ENCODE peak calls at places on chromosomes 7 and 10, in five cellular contexts. Y is body of pancreas, S is endodermal cell, K is upper lobe of left lung, L is AG04450. P is an unnamed sample.
A peak's percentile ranks its signal among the peaks of the same experiment; 100 is the strongest.

GRCh38 chr7:106061301-106061979 is 50.7 kb downstream of the SYPL1 start:
- DNase-seq in Y (no peak), S (peak; percentile 18), K (no peak), L (no peak), P (no peak)

GRCh38 chr10:112307631-112308502 is 24.7 kb downstream of the TECTB start:
- DNase-seq in Y (peak; percentile 53), S (peak; percentile 89), K (peak; percentile 55), L (peak; percentile 10), P (no peak)

GRCh38 chr10:70714961-70715360 is 42.7 kb downstream of the ADAMTS14 start:
- DNase-seq in Y (no peak), S (no peak), K (no peak), L (no peak), P (no peak)

GRCh38 chr7:159027091-159027802 is 117.4 kb downstream of the VIPR2 start:
- DNase-seq in Y (no peak), S (peak; percentile 54), K (no peak), L (no peak), P (peak; percentile 21)

GRCh38 chr7:151632750-151633515 is 113.2 kb upstream of the RHEB start:
- DNase-seq in Y (peak; percentile 46), S (peak; percentile 81), K (peak; percentile 73), L (no peak), P (no peak)

GRCh38 chr7:39509441-39509840 is 56.8 kb upstream of the YAE1 start:
- DNase-seq in Y (no peak), S (no peak), K (no peak), L (no peak), P (no peak)

GRCh38 chr10:61262486-61263261 is 190.5 kb downstream of the TMEM26 start:
- DNase-seq in Y (no peak), S (no peak), K (no peak), L (peak; percentile 63), P (no peak)

GRCh38 chr10:10007972-10008371 is 1009.7 kb upstream of the CELF2 start:
- DNase-seq in Y (no peak), S (peak; percentile 45), K (no peak), L (no peak), P (no peak)

GRCh38 chr7:135645296-135645904 is 16.9 kb upstream of the STMP1 start:
- DNase-seq in Y (no peak), S (no peak), K (no peak), L (no peak), P (peak; percentile 23)

GRCh38 chr10:24790599-24790998 is 66.9 kb upstream of the ARHGAP21 start:
- DNase-seq in Y (no peak), S (no peak), K (no peak), L (no peak), P (no peak)

GRCh38 chr10:83075395-83076072 is 1063.8 kb upstream of the GHITM start:
- DNase-seq in Y (no peak), S (no peak), K (no peak), L (no peak), P (no peak)

GRCh38 chr7:29463504-29464158 is 100.0 kb upstream of the PRR15 start:
- DNase-seq in Y (no peak), S (no peak), K (no peak), L (no peak), P (no peak)

GRCh38 chr7:29461996-29462395 is 101.6 kb upstream of the PRR15 start:
- DNase-seq in Y (no peak), S (no peak), K (no peak), L (no peak), P (no peak)

GRCh38 chr7:29467193-29467592 is 96.4 kb upstream of the PRR15 start:
- DNase-seq in Y (no peak), S (no peak), K (no peak), L (no peak), P (no peak)

GRCh38 chr7:29468196-29468595 is 95.4 kb upstream of the PRR15 start:
- DNase-seq in Y (no peak), S (no peak), K (no peak), L (no peak), P (no peak)

DNA sequence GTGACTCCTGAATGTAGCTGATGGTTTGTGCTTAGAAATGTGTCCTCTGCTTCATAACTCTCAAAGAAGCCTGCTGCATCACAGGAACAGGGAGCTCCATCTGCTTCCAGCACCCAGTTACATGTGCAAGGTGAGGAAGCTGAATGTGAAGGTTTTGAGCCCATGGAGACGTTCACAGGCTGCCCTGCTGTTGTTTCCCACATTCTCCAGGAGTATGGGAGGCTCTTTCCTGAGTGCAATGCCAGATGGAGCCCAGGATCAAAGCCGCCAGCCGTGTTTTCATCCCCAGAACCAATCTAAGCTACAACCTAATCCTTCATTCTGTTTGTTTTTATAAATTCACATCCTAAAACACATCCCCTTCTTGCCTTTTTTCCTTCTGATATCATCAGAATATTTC is 98.9 kb upstream of the PRR15 start:
- DNase-seq in Y (no peak), S (no peak), K (no peak), L (no peak), P (no peak)
- H3K27ac ChIP-seq in Y (no peak overlapping the region), S (no peak overlapping the region), K (no peak overlapping the region), L (no peak overlapping the region), P (no peak overlapping the region)

DNA sequence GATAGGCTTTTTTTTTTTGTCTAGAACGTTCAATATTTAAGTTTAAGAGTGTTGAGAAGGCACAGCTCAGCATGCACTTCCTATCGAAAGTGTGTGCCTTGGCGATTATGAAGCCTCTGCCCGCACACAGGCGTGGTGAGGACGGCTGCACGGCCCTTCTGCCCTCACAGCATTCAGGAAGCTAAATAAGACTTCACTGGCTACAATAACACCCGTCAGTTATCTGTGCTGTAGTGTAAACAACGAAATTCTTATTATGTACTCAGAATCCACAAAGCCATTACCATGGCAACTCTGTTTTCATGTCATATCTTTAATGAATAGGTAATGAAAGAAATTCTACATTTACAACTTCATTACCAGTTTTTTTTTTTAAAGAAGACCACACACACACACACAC is 254.6 kb upstream of the CTBP2 start:
- DNase-seq in Y (no peak), S (no peak), K (no peak), L (no peak), P (peak; percentile 51)
- H3K4me3 ChIP-seq in Y (no peak overlapping the region), S (no peak overlapping the region), K (no peak overlapping the region), L (no peak overlapping the region), P (no peak overlapping the region)

GRCh38 chr7:138228119-138228518 is 151.9 kb downstream of the AKR1D1 start:
- DNase-seq in Y (no peak), S (no peak), K (no peak), L (no peak), P (no peak)

GRCh38 chr7:138226001-138226476 is 149.8 kb downstream of the AKR1D1 start:
- DNase-seq in Y (no peak), S (no peak), K (peak; percentile 22), L (no peak), P (no peak)

GRCh38 chr7:138228764-138229163 is 152.5 kb downstream of the AKR1D1 start:
- DNase-seq in Y (no peak), S (no peak), K (no peak), L (no peak), P (no peak)

GRCh38 chr7:138226851-138227250 is 150.6 kb downstream of the AKR1D1 start:
- DNase-seq in Y (no peak), S (no peak), K (no peak), L (no peak), P (no peak)

DNA sequence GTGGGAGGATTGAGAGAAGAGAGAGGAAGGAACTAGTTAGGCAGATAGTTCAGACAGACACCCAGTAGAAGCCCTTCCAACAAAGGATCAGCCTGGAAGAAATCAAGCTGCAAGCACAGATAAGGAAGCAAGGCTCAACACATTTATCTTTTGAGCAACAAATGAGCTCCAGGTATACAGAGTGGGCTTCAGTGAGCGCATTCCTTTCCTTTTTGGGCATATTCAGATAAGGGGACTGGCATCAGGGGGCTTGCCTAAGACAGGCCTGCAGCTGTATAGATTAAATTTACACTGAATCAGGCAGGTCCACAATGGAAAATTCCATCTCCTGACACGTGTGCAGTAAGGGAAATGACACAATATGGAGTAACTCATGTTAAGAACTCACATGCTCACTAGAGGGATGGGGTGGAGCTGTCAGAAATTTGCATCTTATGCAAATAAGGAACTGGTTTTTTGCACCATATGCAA is 147.2 kb downstream of the AKR1D1 start:
- DNase-seq in Y (no peak), S (no peak), K (no peak), L (no peak), P (no peak)
- H3K9me3 ChIP-seq in Y (no peaks in the 10 kb centered on the region), S (peaks cover 74% of the 10 kb centered on the region), K (peaks cover 12% of the 10 kb centered on the region), L (peaks cover 22% of the 10 kb centered on the region), P (peaks cover 2% of the 10 kb centered on the region)

DNA sequence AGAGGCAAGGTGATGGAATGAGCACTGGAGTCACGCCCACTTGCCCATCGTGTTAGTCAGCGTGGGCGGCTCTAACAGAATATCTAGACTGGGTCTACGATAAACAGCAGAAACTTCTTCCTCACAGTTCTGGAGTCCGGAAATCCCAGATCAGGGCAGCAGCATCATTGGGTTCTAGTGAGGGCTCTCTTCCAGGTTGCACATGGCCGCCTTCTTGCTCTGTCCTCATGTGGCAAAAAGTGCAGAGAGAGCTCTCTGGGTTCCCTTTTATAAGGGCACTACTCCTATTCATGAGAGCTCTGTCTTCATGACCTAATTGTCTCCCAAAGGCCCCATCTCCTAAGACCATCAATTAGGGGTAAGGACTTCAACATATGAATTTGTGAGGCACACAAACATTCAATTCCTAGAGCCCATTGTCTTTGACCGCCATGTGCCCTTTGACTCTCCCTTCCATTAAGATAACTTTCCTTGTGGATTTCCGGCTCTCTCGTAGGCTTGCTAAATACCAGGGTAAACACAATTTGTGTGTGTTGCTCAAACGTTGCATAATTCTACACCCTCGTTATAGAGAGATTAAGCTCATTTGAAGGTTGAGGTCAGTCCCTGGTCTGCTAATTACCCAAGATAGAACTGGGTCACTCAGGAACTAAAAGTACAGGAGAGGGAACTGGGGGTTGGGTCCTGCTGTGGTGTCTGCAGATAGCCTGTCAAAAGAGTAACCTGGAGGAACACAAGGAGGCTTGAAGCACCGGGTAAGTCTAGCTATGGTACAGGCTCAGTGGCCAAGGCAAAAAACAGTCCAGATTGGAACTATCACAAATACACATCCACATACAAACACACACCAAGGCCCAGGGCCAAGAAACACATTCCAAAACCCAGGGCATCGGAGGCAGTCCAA is 28.7 kb upstream of the USP6NL start:
- DNase-seq in Y (no peak), S (no peak), K (peak; percentile 51), L (no peak), P (no peak)
- H3K27ac ChIP-seq in Y (no peak overlapping the region), S (no peak overlapping the region), K (no peak overlapping the region), L (no peak overlapping the region), P (no peak overlapping the region)

GRCh38 chr7:117186631-117187030 is 136.2 kb downstream of the WNT2 start:
- DNase-seq in Y (no peak), S (no peak), K (no peak), L (no peak), P (no peak)
- H3K4me3 ChIP-seq in Y (no peak overlapping the region), S (no peak overlapping the region), K (no peak overlapping the region), L (no peak overlapping the region), P (no peak overlapping the region)

DNA sequence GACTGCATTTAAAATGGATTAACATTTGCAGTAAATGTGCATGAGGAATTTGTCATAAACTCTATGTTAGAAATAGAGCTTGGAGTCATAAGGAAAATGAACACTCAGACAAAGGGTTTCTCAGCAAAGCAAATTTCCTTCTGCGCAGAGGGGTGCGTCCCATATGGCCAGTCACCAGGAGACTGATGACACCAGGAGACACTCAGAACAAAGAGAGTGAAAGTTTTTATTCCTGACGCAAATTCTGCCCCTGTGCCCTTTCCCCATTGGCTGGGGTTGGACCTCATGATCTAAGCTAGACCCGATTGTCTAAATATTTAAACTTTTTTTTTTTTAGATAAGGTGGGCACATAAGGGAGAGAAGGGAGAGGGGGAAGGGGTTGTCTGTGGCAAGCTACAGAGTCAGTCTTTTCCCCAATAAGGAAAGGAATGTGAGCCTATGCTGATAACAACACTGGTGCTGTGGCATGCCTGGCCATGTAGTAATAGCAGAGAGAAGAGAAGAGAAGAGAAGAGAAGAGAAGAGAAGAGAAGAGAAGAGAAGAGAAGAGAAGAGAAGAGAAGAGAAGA is 202.0 kb downstream of the POM121L12 start:
- DNase-seq in Y (no peak), S (peak; percentile 50), K (no peak), L (no peak), P (no peak)
- H3K9me3 ChIP-seq in Y (no peaks in the 10 kb centered on the region), S (peaks cover 13% of the 10 kb centered on the region), K (no peaks in the 10 kb centered on the region), L (peaks cover 7% of the 10 kb centered on the region), P (no peaks in the 10 kb centered on the region)

P was measured in SJSA1.